ENCODE peak calls at places on chromosomes 12 and 14, in seven cellular contexts. B is SK-N-SH, R is A549, K is transverse colon, D is ovary, P is esophagus muscularis mucosa, N is stomach. X is an unnamed sample.

GRCh38 chr14:101873401-101873800 is 91.0 kb upstream of the DYNC1H1 start:
- DNase-seq in D (no peak), N (no peak), P (no peak), R (no peak), K (no peak), B (no peak), X (no peak)

GRCh38 chr14:72177246-72177645 is 245.0 kb downstream of the RGS6 start:
- DNase-seq in D (no peak), B (no peak), N (no peak), R (no peak), K (no peak), P (no peak), X (no peak)

GRCh38 chr12:97940629-97941028 is 478.0 kb downstream of the RMST start:
- DNase-seq in P (no peak), K (no peak), R (no peak), D (no peak), N (no peak), B (no peak), X (no peak)

GRCh38 chr12:75212072-75212471 is 2.4 kb upstream of the KCNC2 start:
- DNase-seq in B (no peak), P (no peak), K (no peak), R (no peak), D (no peak), N (no peak), X (no peak)

GRCh38 chr12:43578782-43579181 is 26.8 kb upstream of the ADAMTS20 start:
- DNase-seq in P (no peak), K (no peak), D (no peak), N (no peak), R (no peak), B (no peak), X (no peak)

GRCh38 chr14:30553311-30553989 is 5.5 kb upstream of the G2E3 start:
- DNase-seq in K (no peak), D (no peak), P (no peak), N (no peak), R (no peak), B (no peak), X (no peak)

GRCh38 chr12:104285740-104286537 is 17.6 kb upstream of the EID3 start:
- DNase-seq in B (no peak), K (peak; percentile 57), D (no peak), R (no peak), N (peak; percentile 60), P (no peak), X (no peak)

GRCh38 chr14:83300454-83301064 is 1766.9 kb upstream of the SEL1L start:
- DNase-seq in B (peak; percentile 12), K (no peak), P (no peak), R (no peak), N (no peak), D (no peak), X (no peak)

GRCh38 chr14:51552275-51552674 is 99.4 kb upstream of the FRMD6 start:
- DNase-seq in K (no peak), D (no peak), P (no peak), B (peak; percentile 58), N (no peak), R (no peak), X (no peak)

GRCh38 chr14:85425507-85425906 is 104.4 kb upstream of the FLRT2 start:
- DNase-seq in R (no peak), P (no peak), B (no peak), D (no peak), N (no peak), K (no peak), X (no peak)

GRCh38 chr14:101460521-101460920 is 100.8 kb upstream of the DIO3 start:
- DNase-seq in R (no peak), K (no peak), N (no peak), D (no peak), P (no peak), B (no peak), X (no peak)

GRCh38 chr12:118042091-118042490 is 18.9 kb downstream of the WSB2 start:
- DNase-seq in N (no peak), B (no peak), R (no peak), K (no peak), D (no peak), P (no peak), X (no peak)

GRCh38 chr14:105589161-105589925 is 63.0 kb downstream of the TMEM121 start:
- DNase-seq in D (no peak), R (no peak), N (no peak), P (no peak), K (no peak), B (no peak), X (no peak)

GRCh38 chr12:5481645-5482044 is 49.7 kb downstream of the NTF3 start:
- DNase-seq in N (no peak), B (no peak), R (no peak), K (no peak), P (no peak), D (no peak), X (no peak)

GRCh38 chr12:85828576-85828975 is 7.6 kb downstream of the RASSF9 start:
- DNase-seq in D (no peak), K (no peak), B (no peak), N (no peak), P (no peak), R (no peak), X (no peak)

GRCh38 chr12:127327986-127328385 is 939.0 kb upstream of the TMEM132C start:
- DNase-seq in N (no peak), B (no peak), P (no peak), D (no peak), K (no peak), R (no peak), X (no peak)

GRCh38 chr14:91649930-91650329 is 82.0 kb downstream of the CATSPERB start:
- DNase-seq in P (no peak), N (no peak), B (peak; percentile 11), R (peak; percentile 43), D (no peak), K (no peak), X (no peak)

GRCh38 chr12:685388-685787 is 22.1 kb upstream of the NINJ2 start:
- DNase-seq in D (no peak), P (no peak), R (no peak), K (peak; percentile 47), B (no peak), N (no peak), X (no peak)

GRCh38 chr14:57575482-57575881 is 81.8 kb upstream of the CCDC198 start:
- DNase-seq in D (no peak), P (no peak), R (no peak), B (no peak), K (no peak), N (no peak), X (no peak)

GRCh38 chr14:44613061-44613712 is 106.1 kb upstream of the FSCB start:
- DNase-seq in K (no peak), P (no peak), N (no peak), R (no peak), D (no peak), B (no peak), X (no peak)

GRCh38 chr14:77579760-77580159 is 36.7 kb downstream of the SPTLC2 start:
- DNase-seq in K (no peak), D (no peak), R (no peak), N (no peak), B (no peak), P (no peak), X (no peak)
- H3K4me1 ChIP-seq in K (peaks cover 24% of the 10 kb centered on the region), D (peaks cover 10% of the 10 kb centered on the region), R (no peaks in the 10 kb centered on the region), N (peaks cover 42% of the 10 kb centered on the region), B (peaks cover 40% of the 10 kb centered on the region), P (peaks cover 30% of the 10 kb centered on the region), X (peaks cover 8% of the 10 kb centered on the region)

GRCh38 chr12:57753938-57754337 is 965 bp upstream of the MARCHF9 start:
- DNase-seq in P (no peak), B (no peak), D (no peak), N (no peak), R (no peak), K (no peak), X (no peak)

GRCh38 chr12:57755454-57756372 is 810 bp downstream of the MARCHF9 start:
- DNase-seq in R (no peak), B (peak; percentile 68), K (peak; percentile 70), P (no peak), D (peak; percentile 55), N (peak; percentile 67), X (peak; percentile 66)

GRCh38 chr12:57752668-57753000 is 524 bp upstream of the CDK4 start:
- DNase-seq in N (no peak), P (no peak), D (no peak), R (no peak), K (no peak), B (no peak), X (no peak)

GRCh38 chr12:57755194-57755453 is 221 bp downstream of the MARCHF9 start:
- DNase-seq in P (no peak), N (no peak), K (no peak), B (no peak), D (peak; percentile 60), R (no peak), X (peak; percentile 67)

GRCh38 chr12:57754411-57755193 is at the start of gene MARCHF9:
- DNase-seq in P (no peak), R (no peak), D (peak; percentile 61), N (peak; percentile 72), K (peak; percentile 91), B (peak; percentile 87), X (peak; percentile 79)
- H3K27ac ChIP-seq in P (peak within 1 kb of the TSS; percentile 69), R (peak within 1 kb of the TSS; percentile 71), D (no peak within 1 kb of the TSS), N (peak within 1 kb of the TSS; percentile 70), K (peak within 1 kb of the TSS; percentile 85), B (peak within 1 kb of the TSS; percentile 62), X (peak within 1 kb of the TSS; percentile 77)

DNA sequence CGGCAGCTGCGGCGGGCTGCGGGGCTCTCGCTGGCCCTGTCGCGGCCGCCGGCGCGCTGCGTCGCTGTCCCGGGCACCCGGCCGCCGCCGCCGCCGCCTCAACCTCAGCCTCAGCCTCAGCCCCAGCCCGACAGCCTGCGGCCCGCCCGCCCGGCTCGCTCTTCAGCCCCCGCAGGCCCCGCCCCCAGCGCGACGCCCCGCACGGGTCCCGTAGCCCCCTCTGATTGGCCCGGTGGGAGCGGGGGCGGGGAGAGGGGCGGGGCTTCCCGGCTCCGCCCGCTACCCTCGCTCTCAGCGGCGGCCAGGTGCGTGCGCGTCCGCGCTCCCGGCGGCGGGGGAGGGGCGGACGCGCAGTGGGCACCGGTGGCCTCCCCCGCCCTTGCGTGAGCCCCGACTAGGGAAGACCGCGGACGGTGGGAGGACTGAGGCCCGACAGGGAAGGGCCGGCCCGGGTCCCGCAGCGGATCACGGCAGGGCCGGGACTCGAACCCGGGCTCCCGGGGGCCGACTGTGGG is at the start of gene PPP1R13B:
- DNase-seq in D (peak; percentile 96), P (peak; percentile 95), N (peak; percentile 96), K (peak; percentile 96), B (peak; percentile 100), R (peak; percentile 89), X (peak; percentile 96)
- TF ChIP-seq EP300 in D (no peak), P (no peak), N (no peak), K (no peak), B (no peak), R (no peak), X (no peak)

DNA sequence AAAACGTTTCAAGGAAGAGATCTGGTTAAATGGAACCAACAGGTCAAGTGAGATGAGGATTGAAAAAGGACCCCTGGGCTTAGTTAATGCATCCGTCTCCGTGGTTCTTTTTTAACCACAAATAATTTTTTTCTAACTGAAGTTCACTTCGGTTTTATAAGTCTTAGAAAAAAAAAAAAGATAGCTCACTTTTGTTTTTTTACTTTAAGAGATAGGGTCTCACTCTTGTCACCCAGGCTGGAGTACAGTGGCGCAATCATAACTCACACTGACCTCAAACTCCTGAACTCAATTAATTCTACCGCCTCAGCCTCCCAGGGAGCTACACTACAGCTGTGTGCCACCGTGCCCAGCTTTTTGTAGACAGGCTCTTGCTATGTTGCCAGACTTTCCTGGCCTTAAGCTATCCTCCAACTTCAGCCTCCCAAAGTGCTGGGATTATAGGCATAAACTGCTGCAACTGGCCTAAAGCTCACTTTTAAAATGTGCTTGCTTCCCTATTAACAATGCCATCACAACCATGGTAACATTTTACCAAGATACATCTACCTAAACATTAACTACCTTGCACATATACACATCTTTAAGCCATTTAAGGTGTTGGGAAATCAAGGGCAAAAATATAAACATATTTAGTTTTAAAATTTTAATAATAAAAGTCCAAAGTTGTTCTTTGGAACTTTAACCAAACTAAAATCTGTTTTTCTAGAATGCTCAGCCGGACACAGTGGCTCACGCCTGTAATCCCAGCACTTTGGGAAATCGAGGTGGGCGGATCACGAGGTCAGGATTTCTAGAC is 11.6 kb downstream of the HNRNPC start:
- DNase-seq in B (no peak), D (no peak), N (no peak), R (no peak), K (no peak), P (no peak), X (no peak)
- H3K4me1 ChIP-seq in B (peaks cover 36% of the 10 kb centered on the region), D (peaks cover 13% of the 10 kb centered on the region), N (peaks cover 95% of the 10 kb centered on the region), R (peaks cover 61% of the 10 kb centered on the region), K (peaks cover 40% of the 10 kb centered on the region), P (peaks cover 89% of the 10 kb centered on the region), X (peaks cover 69% of the 10 kb centered on the region)